ENCODE peak calls at places on chromosome 3, in seven cellular contexts. B is Peyer's patch, P is esophagus squamous epithelium, S is adrenal gland, O is IMR-90, N is ovary, W is spleen. L is an unnamed sample.

GRCh38 chr3:141285570-141285969 is 53.9 kb downstream of the PXYLP1 start:
- DNase-seq in B (no peak), P (no peak), S (no peak), O (no peak), N (no peak), W (no peak), L (no peak)

GRCh38 chr3:191762323-191762960 is 301.5 kb downstream of the PYDC2 start:
- DNase-seq in B (no peak), P (no peak), S (peak), O (no peak), N (no peak), W (no peak), L (no peak)

GRCh38 chr3:47283193-47283537 is 421 bp downstream of the KLHL18 start:
- DNase-seq in B (no peak), P (no peak), S (no peak), O (no peak), N (no peak), W (no peak), L (peak)

GRCh38 chr3:49813497-49814174 is at the start of gene UBA7:
- DNase-seq in B (peak), P (no peak), S (peak), O (peak), N (peak), W (peak), L (peak)

GRCh38 chr3:141368062-141368924 is at the start of gene ZBTB38:
- DNase-seq in B (peak), P (peak), S (peak), O (peak), N (peak), W (peak), L (peak)

GRCh38 chr3:174243194-174243593 is 615.9 kb upstream of the NAALADL2 start:
- DNase-seq in B (no peak), P (no peak), S (no peak), O (peak), N (no peak), W (no peak), L (no peak)

GRCh38 chr3:132596816-132597433 is at the start of gene ACKR4:
- DNase-seq in B (no peak), P (no peak), S (no peak), O (no peak), N (no peak), W (no peak), L (no peak)

GRCh38 chr3:6468589-6468988 is 392.3 kb upstream of the GRM7 start:
- DNase-seq in B (no peak), P (no peak), S (no peak), O (no peak), N (no peak), W (no peak), L (no peak)

GRCh38 chr3:150059729-150060128 is 89.0 kb upstream of the PFN2 start:
- DNase-seq in B (no peak), P (no peak), S (no peak), O (no peak), N (no peak), W (no peak), L (no peak)

GRCh38 chr3:160027541-160028195 is 39.0 kb downstream of the IL12A start:
- DNase-seq in B (no peak), P (no peak), S (no peak), O (peak), N (no peak), W (no peak), L (no peak)

GRCh38 chr3:27043328-27043956 is 325.7 kb downstream of the NEK10 start:
- DNase-seq in B (no peak), P (no peak), S (no peak), O (no peak), N (no peak), W (no peak), L (no peak)

GRCh38 chr3:13027154-13027553 is 46.1 kb downstream of the IQSEC1 start:
- DNase-seq in B (no peak), P (no peak), S (no peak), O (no peak), N (no peak), W (peak), L (no peak)

GRCh38 chr3:17077614-17078013 is 192.9 kb downstream of the PLCL2 start:
- DNase-seq in B (no peak), P (no peak), S (peak), O (no peak), N (no peak), W (no peak), L (no peak)

GRCh38 chr3:182364723-182365650 is 428.3 kb upstream of the ATP11B start:
- DNase-seq in B (no peak), P (no peak), S (no peak), O (no peak), N (no peak), W (no peak), L (no peak)

GRCh38 chr3:107524214-107525100 is 1.7 kb downstream of the BBX start:
- DNase-seq in B (no peak), P (peak), S (peak), O (peak), N (peak), W (peak), L (peak)

GRCh38 chr3:14716593-14716992 is 41.7 kb downstream of the C3orf20 start:
- DNase-seq in B (no peak), P (no peak), S (no peak), O (no peak), N (no peak), W (no peak), L (no peak)

GRCh38 chr3:156033428-156033827 is 87.0 kb upstream of the KCNAB1 start:
- DNase-seq in B (no peak), P (no peak), S (no peak), O (no peak), N (no peak), W (no peak), L (no peak)

GRCh38 chr3:22117751-22118346 is 366.8 kb upstream of the ZNF385D start:
- DNase-seq in B (no peak), P (no peak), S (no peak), O (peak), N (no peak), W (no peak), L (no peak)

GRCh38 chr3:101859882-101860281 is 10.6 kb downstream of the NFKBIZ start:
- DNase-seq in B (no peak), P (no peak), S (no peak), O (no peak), N (no peak), W (no peak), L (no peak)

GRCh38 chr3:67459131-67459530 is 195.3 kb downstream of the SUCLG2 start:
- DNase-seq in B (no peak), P (no peak), S (no peak), O (peak), N (no peak), W (no peak), L (no peak)

GRCh38 chr3:147906275-147906674 is 497.1 kb downstream of the ZIC1 start:
- DNase-seq in B (no peak), P (no peak), S (no peak), O (peak), N (no peak), W (no peak), L (no peak)

GRCh38 chr3:65672876-65673815 is 365.6 kb downstream of the MAGI1 start:
- DNase-seq in B (peak), P (no peak), S (peak), O (peak), N (peak), W (no peak), L (peak)

GRCh38 chr3:107739227-107739626 is 216.5 kb downstream of the BBX start:
- DNase-seq in B (no peak), P (no peak), S (no peak), O (no peak), N (no peak), W (no peak), L (no peak)

GRCh38 chr3:146246493-146246892 is 4.4 kb downstream of the PLSCR4 start:
- DNase-seq in B (no peak), P (no peak), S (no peak), O (no peak), N (no peak), W (no peak), L (no peak)

GRCh38 chr3:31253782-31254181 is 278.9 kb upstream of the STT3B start:
- DNase-seq in B (no peak), P (no peak), S (no peak), O (no peak), N (no peak), W (no peak), L (no peak)

GRCh38 chr3:89025185-89025584 is 82.2 kb upstream of the EPHA3 start:
- DNase-seq in B (no peak), P (no peak), S (no peak), O (no peak), N (no peak), W (no peak), L (peak)

GRCh38 chr3:30688776-30689175 is 82.4 kb downstream of the TGFBR2 start:
- DNase-seq in B (peak), P (no peak), S (no peak), O (peak), N (no peak), W (no peak), L (no peak)

GRCh38 chr3:114344492-114344891 is 50.7 kb downstream of the TIGIT start:
- DNase-seq in B (no peak), P (no peak), S (no peak), O (no peak), N (no peak), W (no peak), L (no peak)

GRCh38 chr3:49805367-49805782 is 2.3 kb downstream of the INKA1 start:
- DNase-seq in B (no peak), P (no peak), S (peak), O (peak), N (peak), W (peak), L (peak)

GRCh38 chr3:66037330-66037985 is 1.3 kb downstream of the MAGI1 start:
- DNase-seq in B (peak), P (no peak), S (peak), O (peak), N (peak), W (no peak), L (peak)

GRCh38 chr3:62374375-62374876 is 1.1 kb upstream of the FEZF2 start:
- DNase-seq in B (no peak), P (no peak), S (no peak), O (peak), N (no peak), W (no peak), L (no peak)

GRCh38 chr3:129398803-129399144 is 29.7 kb downstream of the EFCAB12 start:
- DNase-seq in B (no peak), P (no peak), S (peak), O (peak), N (no peak), W (peak), L (peak)

GRCh38 chr3:128334766-128335165 is 131.9 kb downstream of the DNAJB8 start:
- DNase-seq in B (no peak), P (no peak), S (no peak), O (no peak), N (peak), W (no peak), L (no peak)

GRCh38 chr3:16482770-16483531 is 30.5 kb downstream of the RFTN1 start:
- DNase-seq in B (no peak), P (no peak), S (no peak), O (peak), N (no peak), W (peak), L (no peak)

GRCh38 chr3:194089357-194090177 is 46.4 kb upstream of the HES1 start:
- DNase-seq in B (no peak), P (peak), S (peak), O (peak), N (peak), W (peak), L (peak)

GRCh38 chr3:58522759-58523425 is 14.1 kb downstream of the ACOX2 start:
- DNase-seq in B (no peak), P (no peak), S (no peak), O (no peak), N (no peak), W (no peak), L (no peak)

GRCh38 chr3:105829229-105829628 is 39.6 kb downstream of the CBLB start:
- DNase-seq in B (no peak), P (no peak), S (no peak), O (no peak), N (no peak), W (no peak), L (no peak)

GRCh38 chr3:64084640-64085039 is 61.3 kb upstream of the PSMD6 start:
- DNase-seq in B (no peak), P (no peak), S (no peak), O (peak), N (no peak), W (no peak), L (no peak)

GRCh38 chr3:10185804-10186762 is 21.4 kb downstream of the IRAK2 start:
- DNase-seq in B (no peak), P (no peak), S (no peak), O (peak), N (no peak), W (no peak), L (no peak)

GRCh38 chr3:10187295-10187876 is 22.7 kb downstream of the IRAK2 start:
- DNase-seq in B (no peak), P (no peak), S (no peak), O (no peak), N (no peak), W (no peak), L (no peak)

GRCh38 chr3:10187944-10188343 is 23.2 kb downstream of the IRAK2 start:
- DNase-seq in B (no peak), P (no peak), S (no peak), O (no peak), N (no peak), W (no peak), L (no peak)

GRCh38 chr3:10189557-10190374 is 25.0 kb downstream of the IRAK2 start:
- DNase-seq in B (peak), P (peak), S (peak), O (peak), N (peak), W (peak), L (peak)

GRCh38 chr3:10188798-10189556 is 24.3 kb downstream of the IRAK2 start:
- DNase-seq in B (no peak), P (no peak), S (no peak), O (no peak), N (no peak), W (no peak), L (no peak)
- H3K27ac ChIP-seq in B (peak), P (peak), S (peak), O (no peak), N (no peak), W (peak), L (no peak)

DNA sequence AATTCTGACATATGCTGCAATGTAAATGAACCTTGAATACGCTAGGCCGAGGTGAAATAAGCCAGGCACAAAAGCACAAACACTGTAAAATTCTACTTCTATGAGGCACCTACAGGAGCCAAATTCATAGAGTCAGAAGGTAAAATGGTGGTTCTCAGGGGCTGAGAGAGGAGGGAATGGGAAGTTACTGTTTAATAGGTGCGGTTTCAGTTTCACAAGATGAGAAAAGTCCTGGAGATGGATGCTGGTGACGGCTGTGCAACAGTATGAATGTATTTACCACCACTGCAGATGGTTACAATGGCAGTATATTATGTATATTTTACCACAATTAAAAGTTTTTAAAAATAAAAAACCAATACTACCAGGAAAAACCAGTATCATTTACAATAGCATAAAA is 4.0 kb downstream of the TNK2 start:
- DNase-seq in B (no peak), P (no peak), S (no peak), O (no peak), N (no peak), W (peak), L (no peak)
- TF ChIP-seq POLR2A in B (no peak), P (no peak), S (no peak), O (no peak), N (no peak), W (no peak), L (no peak)

GRCh38 chr3:77038928-77039605 is 832 bp upstream of the ROBO2 start:
- DNase-seq in B (peak), P (no peak), S (no peak), O (peak), N (peak), W (no peak), L (peak)
- H3K27ac ChIP-seq in B (peak), P (peak), S (no peak), O (no peak), N (peak), W (peak), L (no peak)

GRCh38 chr3:138916824-138917223 is 30.1 kb downstream of the FOXL2 start:
- DNase-seq in B (no peak), P (no peak), S (no peak), O (no peak), N (peak), W (no peak), L (peak)

GRCh38 chr3:138912237-138912636 is 34.7 kb downstream of the FOXL2 start:
- DNase-seq in B (no peak), P (no peak), S (no peak), O (peak), N (no peak), W (no peak), L (no peak)

GRCh38 chr3:138914870-138915502 is 32.0 kb downstream of the FOXL2 start:
- DNase-seq in B (no peak), P (no peak), S (no peak), O (peak), N (no peak), W (no peak), L (no peak)

GRCh38 chr3:138919304-138919703 is 27.6 kb downstream of the FOXL2 start:
- DNase-seq in B (no peak), P (no peak), S (no peak), O (no peak), N (no peak), W (no peak), L (no peak)

DNA sequence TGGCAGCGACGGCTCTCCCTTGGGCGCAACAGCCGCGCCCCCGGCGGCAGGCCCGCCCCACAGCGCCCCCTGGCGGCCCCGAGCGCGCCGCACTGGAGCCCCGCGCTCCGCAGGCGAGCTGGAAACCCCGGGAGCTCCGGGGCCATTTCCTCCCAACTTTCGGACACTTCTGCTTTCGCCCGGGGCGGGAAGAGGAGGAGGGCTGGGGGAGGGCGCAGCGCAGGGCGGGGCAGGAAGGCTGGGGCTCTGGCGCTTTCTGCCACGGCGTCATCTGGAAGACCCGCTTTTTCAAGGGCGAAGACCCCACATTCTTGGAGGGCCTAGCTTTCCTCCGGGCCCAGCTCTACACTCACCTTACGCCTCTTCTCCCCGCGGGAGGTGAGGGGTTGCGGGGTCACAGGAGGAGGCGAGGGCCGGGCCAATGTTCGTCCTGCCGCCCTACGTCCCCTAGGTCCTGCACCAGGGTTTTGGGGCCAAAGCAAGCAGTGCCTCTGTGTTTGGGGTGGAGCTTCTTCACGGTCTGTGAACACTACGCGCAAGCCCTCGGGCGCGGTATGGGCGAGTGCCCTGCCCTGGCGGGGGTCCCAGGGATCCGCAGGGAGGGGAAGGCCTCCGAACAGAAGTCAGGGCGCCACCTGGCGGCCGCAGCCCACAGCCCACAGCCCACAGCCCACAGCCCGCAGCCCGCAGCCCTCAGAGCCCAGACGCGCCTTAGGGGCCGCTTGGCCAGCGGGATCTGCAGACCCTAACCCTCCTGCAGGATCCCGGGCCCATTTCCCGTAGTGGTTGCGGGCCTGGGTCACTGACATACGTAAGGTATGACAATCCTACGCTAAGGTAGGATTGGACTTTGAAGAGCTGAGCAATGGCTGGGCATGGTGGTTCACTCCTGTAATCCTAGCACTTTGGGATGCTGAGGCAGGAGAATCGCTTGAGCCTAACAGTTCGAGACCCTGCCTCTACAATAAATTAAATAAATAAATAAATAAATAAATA is 31.1 kb downstream of the FOXL2 start:
- DNase-seq in B (peak), P (peak), S (peak), O (peak), N (peak), W (peak), L (peak)
- TF ChIP-seq POLR2A in B (no peak), P (no peak), S (no peak), O (no peak), N (no peak), W (no peak), L (peak)

L was measured in thyroid gland.